ENCODE peak calls at places on chromosomes 5 and 9, in eight cellular contexts. W is AG08395, U is NAMALWA, O is HCEC 1CT, F is AG09309, X is ecto neural progenitor cell, Z is NCI-H1417, V is SIG-M5. A is an unnamed sample.

GRCh38 chr9:72579190-72579589 is 57.8 kb downstream of the TMC1 start:
- DNase-seq in W (peak; percentile 42), U (no peak), O (no peak), F (no peak), X (no peak), Z (no peak), V (no peak), A (peak; percentile 48)

GRCh38 chr9:34158362-34158869 is 20.4 kb upstream of the UBAP1 start:
- DNase-seq in W (peak; percentile 64), U (no peak), O (peak; percentile 79), F (no peak), X (no peak), Z (peak; percentile 78), V (no peak), A (no peak)

GRCh38 chr5:172740483-172741205 is 30.4 kb downstream of the DUSP1 start:
- DNase-seq in W (peak; percentile 92), U (no peak), O (peak; percentile 80), F (peak; percentile 89), X (no peak), Z (no peak), V (no peak), A (no peak)

GRCh38 chr5:67092447-67093023 is 104.1 kb downstream of the CD180 start:
- DNase-seq in W (no peak), U (no peak), O (no peak), F (no peak), X (no peak), Z (no peak), V (no peak), A (no peak)

GRCh38 chr5:42360061-42360460 is 63.2 kb upstream of the GHR start:
- DNase-seq in W (peak; percentile 40), U (no peak), O (peak; percentile 30), F (no peak), X (no peak), Z (no peak), V (no peak), A (no peak)

GRCh38 chr5:127875235-127876021 is 172.2 kb downstream of the CCDC192 start:
- DNase-seq in W (peak; percentile 13), U (peak; percentile 66), O (peak; percentile 47), F (no peak), X (peak; percentile 67), Z (peak; percentile 76), V (no peak), A (peak; percentile 70)

GRCh38 chr9:98766548-98766947 is 29.8 kb downstream of the ANKS6 start:
- DNase-seq in W (no peak), U (no peak), O (no peak), F (no peak), X (no peak), Z (no peak), V (no peak), A (no peak)

GRCh38 chr9:137968235-137968634 is 90.7 kb downstream of the CACNA1B start:
- DNase-seq in W (no peak), U (peak; percentile 30), O (no peak), F (no peak), X (peak; percentile 47), Z (no peak), V (no peak), A (no peak)

GRCh38 chr5:142795246-142795645 is 25.1 kb downstream of the ARHGAP26 start:
- DNase-seq in W (no peak), U (peak; percentile 55), O (no peak), F (no peak), X (no peak), Z (no peak), V (peak; percentile 71), A (no peak)